ENCODE peak calls at places on chromosomes 2 and 18, in four cellular contexts. Q is GM13976, I is sciatic nerve, H is OCI-LY7. J is an unnamed sample.

GRCh38 chr2:27442282-27442980 is at the start of gene KRTCAP3:
- DNase-seq in I (no peak), Q (peak; percentile 76), H (peak; percentile 17), J (no peak)

GRCh38 chr2:108909275-108909823 is 79.7 kb downstream of the EDAR start:
- DNase-seq in Q (peak; percentile 26), I (no peak), H (no peak), J (peak; percentile 28)

GRCh38 chr2:159218389-159218788 is 68.1 kb downstream of the WDSUB1 start:
- DNase-seq in Q (no peak), H (no peak), I (no peak), J (no peak)

GRCh38 chr2:126902152-126902835 is 3.6 kb downstream of the TEX51 start:
- DNase-seq in Q (no peak), I (peak; percentile 27), H (no peak), J (peak; percentile 47)

GRCh38 chr2:45233301-45233700 is 224.0 kb upstream of the SIX2 start:
- DNase-seq in Q (no peak), H (no peak), I (no peak), J (no peak)

GRCh38 chr18:8791171-8791651 is 85.9 kb downstream of the MTCL1 start:
- DNase-seq in H (no peak), Q (no peak), I (no peak), J (no peak)

GRCh38 chr2:192286093-192286701 is 91.5 kb upstream of the TMEFF2 start:
- DNase-seq in H (no peak), I (no peak), Q (no peak), J (no peak)

GRCh38 chr2:235654115-235654514 is 160.3 kb downstream of the AGAP1 start:
- DNase-seq in I (no peak), Q (no peak), H (no peak), J (no peak)

GRCh38 chr2:233387667-233388528 is 33.6 kb downstream of the DGKD start:
- DNase-seq in H (no peak), Q (no peak), I (peak; percentile 94), J (peak; percentile 83)

GRCh38 chr2:118249531-118249930 is 161.3 kb downstream of the INSIG2 start:
- DNase-seq in I (no peak), Q (no peak), H (no peak), J (no peak)

GRCh38 chr18:58288922-58289797 is 245.1 kb downstream of the NEDD4L start:
- DNase-seq in H (no peak), Q (peak; percentile 56), I (no peak), J (no peak)

GRCh38 chr2:85830645-85831044 is 58.1 kb downstream of the ST3GAL5 start:
- DNase-seq in H (no peak), Q (no peak), I (no peak), J (no peak)

GRCh38 chr18:3852321-3852720 is 402.3 kb downstream of the TGIF1 start:
- DNase-seq in Q (no peak), H (no peak), I (no peak), J (no peak)

GRCh38 chr2:44362207-44363015 is 664 bp downstream of the CAMKMT start:
- DNase-seq in I (peak; percentile 64), H (peak; percentile 59), Q (peak; percentile 33), J (no peak)

GRCh38 chr2:13050764-13051163 is 334.0 kb downstream of the TRIB2 start:
- DNase-seq in I (no peak), H (no peak), Q (no peak), J (no peak)

GRCh38 chr2:234712421-234712935 is 215.6 kb upstream of the ARL4C start:
- DNase-seq in Q (no peak), H (no peak), I (no peak), J (peak; percentile 44)

GRCh38 chr2:71685073-71685848 is 231.9 kb downstream of the DYSF start:
- DNase-seq in I (peak; percentile 45), H (no peak), Q (no peak), J (no peak)

GRCh38 chr2:217996345-217996744 is 6.5 kb downstream of the TNS1 start:
- DNase-seq in Q (no peak), H (no peak), I (peak; percentile 72), J (no peak)

GRCh38 chr18:23857756-23858155 is 156.8 kb upstream of the TTC39C start:
- DNase-seq in I (no peak), Q (no peak), H (no peak), J (no peak)

GRCh38 chr2:8191427-8191826 is 490.4 kb upstream of the ID2 start:
- DNase-seq in H (no peak), I (no peak), Q (no peak), J (no peak)

GRCh38 chr2:202099515-202099914 is 26.5 kb downstream of the KIAA2012 start:
- DNase-seq in I (no peak), H (no peak), Q (no peak), J (no peak)

GRCh38 chr2:39128919-39129391 is 8.1 kb upstream of the SOS1 start:
- DNase-seq in H (peak; percentile 64), I (no peak), Q (no peak), J (no peak)

GRCh38 chr2:123453046-123453445 is 572.0 kb upstream of the CNTNAP5 start:
- DNase-seq in I (no peak), Q (no peak), H (no peak), J (no peak)

GRCh38 chr2:16321256-16321655 is 344.4 kb downstream of the CYRIA start:
- DNase-seq in Q (no peak), H (no peak), I (no peak), J (no peak)

GRCh38 chr2:125979886-125980285 is 676.1 kb upstream of the GYPC start:
- DNase-seq in I (no peak), Q (no peak), H (no peak), J (no peak)

GRCh38 chr2:113117594-113118262 is 9.7 kb upstream of the IL1RN start:
- DNase-seq in I (no peak), H (no peak), Q (no peak), J (peak; percentile 83)

GRCh38 chr18:31049189-31049588 is 6.6 kb upstream of the DSC3 start:
- DNase-seq in Q (no peak), I (no peak), H (no peak), J (no peak)

GRCh38 chr2:31239842-31240198 is 5.9 kb downstream of the EHD3 start:
- DNase-seq in I (no peak), H (no peak), Q (no peak), J (no peak)

GRCh38 chr2:206031162-206031784 is 54.7 kb downstream of the INO80D start:
- DNase-seq in Q (peak; percentile 42), H (no peak), I (no peak), J (no peak)

J was measured in suprapubic skin.